ENCODE peak calls at places on chromosome 4, in seven cellular contexts. One of them, this sample, is unnamed.

GRCh38 chr4:184349283-184350039 is 124.9 kb downstream of the IRF2 start:
- DNase-seq in fibroblast of the aortic adventitia: no peak
- DNase-seq in MM.1S: peak; percentile 2
- DNase-seq in tibial artery: no peak
- DNase-seq in BJ: no peak
- DNase-seq in A549: no peak
- DNase-seq in right lobe of liver: peak; percentile 60
- DNase-seq in this sample: no peak

GRCh38 chr4:7351014-7351413 is 83.7 kb downstream of the PSAPL1 start:
- DNase-seq in fibroblast of the aortic adventitia: no peak
- DNase-seq in MM.1S: no peak
- DNase-seq in tibial artery: no peak
- DNase-seq in BJ: no peak
- DNase-seq in A549: no peak
- DNase-seq in right lobe of liver: peak; percentile 30
- DNase-seq in this sample: no peak

GRCh38 chr4:14926368-14926767 is 75.9 kb upstream of the CPEB2 start:
- DNase-seq in fibroblast of the aortic adventitia: no peak
- DNase-seq in MM.1S: no peak
- DNase-seq in tibial artery: no peak
- DNase-seq in BJ: no peak
- DNase-seq in A549: no peak
- DNase-seq in right lobe of liver: no peak
- DNase-seq in this sample: no peak

GRCh38 chr4:126899382-126899801 is 733.4 kb upstream of the INTU start:
- DNase-seq in fibroblast of the aortic adventitia: peak; percentile 84
- DNase-seq in MM.1S: no peak
- DNase-seq in tibial artery: no peak
- DNase-seq in BJ: peak; percentile 66
- DNase-seq in A549: peak; percentile 1
- DNase-seq in right lobe of liver: no peak
- DNase-seq in this sample: peak; percentile 81

GRCh38 chr4:122914292-122914904 is 8.0 kb downstream of the NUDT6 start:
- DNase-seq in fibroblast of the aortic adventitia: peak; percentile 79
- DNase-seq in MM.1S: peak; percentile 74
- DNase-seq in tibial artery: no peak
- DNase-seq in BJ: no peak
- DNase-seq in A549: peak; percentile 42
- DNase-seq in right lobe of liver: no peak
- DNase-seq in this sample: peak; percentile 75

GRCh38 chr4:103091601-103092223 is 7.9 kb downstream of the BDH2 start:
- DNase-seq in fibroblast of the aortic adventitia: peak; percentile 84
- DNase-seq in MM.1S: peak; percentile 87
- DNase-seq in tibial artery: no peak
- DNase-seq in BJ: no peak
- DNase-seq in A549: peak; percentile 66
- DNase-seq in right lobe of liver: no peak
- DNase-seq in this sample: peak; percentile 73

GRCh38 chr4:142083264-142083663 is 446.9 kb downstream of the IL15 start:
- DNase-seq in fibroblast of the aortic adventitia: no peak
- DNase-seq in MM.1S: no peak
- DNase-seq in tibial artery: no peak
- DNase-seq in BJ: no peak
- DNase-seq in A549: no peak
- DNase-seq in right lobe of liver: no peak
- DNase-seq in this sample: no peak

GRCh38 chr4:81052119-81053068 is 21.9 kb downstream of the BMP3 start:
- DNase-seq in fibroblast of the aortic adventitia: peak; percentile 78
- DNase-seq in MM.1S: peak; percentile 96
- DNase-seq in tibial artery: peak; percentile 40
- DNase-seq in BJ: no peak
- DNase-seq in A549: peak; percentile 45
- DNase-seq in right lobe of liver: no peak
- DNase-seq in this sample: peak; percentile 71

GRCh38 chr4:143390764-143391163 is 54.1 kb downstream of the GAB1 start:
- DNase-seq in fibroblast of the aortic adventitia: no peak
- DNase-seq in MM.1S: no peak
- DNase-seq in tibial artery: no peak
- DNase-seq in BJ: no peak
- DNase-seq in A549: no peak
- DNase-seq in right lobe of liver: no peak
- DNase-seq in this sample: no peak

GRCh38 chr4:48639816-48640215 is 140.3 kb downstream of the FRYL start:
- DNase-seq in fibroblast of the aortic adventitia: no peak
- DNase-seq in MM.1S: no peak
- DNase-seq in tibial artery: no peak
- DNase-seq in BJ: no peak
- DNase-seq in A549: no peak
- DNase-seq in right lobe of liver: no peak
- DNase-seq in this sample: peak; percentile 45

GRCh38 chr4:156677136-156677535 is 294.5 kb downstream of the PDGFC start:
- DNase-seq in fibroblast of the aortic adventitia: peak; percentile 40
- DNase-seq in MM.1S: peak; percentile 57
- DNase-seq in tibial artery: no peak
- DNase-seq in BJ: no peak
- DNase-seq in A549: peak; percentile 52
- DNase-seq in right lobe of liver: no peak
- DNase-seq in this sample: peak; percentile 60

GRCh38 chr4:7151668-7152227 is 40.6 kb upstream of the SORCS2 start:
- DNase-seq in fibroblast of the aortic adventitia: no peak
- DNase-seq in MM.1S: no peak
- DNase-seq in tibial artery: no peak
- DNase-seq in BJ: no peak
- DNase-seq in A549: no peak
- DNase-seq in right lobe of liver: no peak
- DNase-seq in this sample: no peak

GRCh38 chr4:180999217-180999616 is 1244.0 kb upstream of the TENM3 start:
- DNase-seq in fibroblast of the aortic adventitia: no peak
- DNase-seq in MM.1S: no peak
- DNase-seq in tibial artery: no peak
- DNase-seq in BJ: no peak
- DNase-seq in A549: no peak
- DNase-seq in right lobe of liver: no peak
- DNase-seq in this sample: peak; percentile 25

GRCh38 chr4:41160010-41160789 is 54.1 kb downstream of the APBB2 start:
- DNase-seq in fibroblast of the aortic adventitia: peak; percentile 91
- DNase-seq in MM.1S: no peak
- DNase-seq in tibial artery: no peak
- DNase-seq in BJ: peak; percentile 52
- DNase-seq in A549: peak; percentile 80
- DNase-seq in right lobe of liver: no peak
- DNase-seq in this sample: peak; percentile 97

GRCh38 chr4:2721586-2721985 is 34.5 kb downstream of the TNIP2 start:
- DNase-seq in fibroblast of the aortic adventitia: no peak
- DNase-seq in MM.1S: no peak
- DNase-seq in tibial artery: no peak
- DNase-seq in BJ: no peak
- DNase-seq in A549: no peak
- DNase-seq in right lobe of liver: no peak
- DNase-seq in this sample: no peak

GRCh38 chr4:45350438-45350837 is 624.1 kb upstream of the GNPDA2 start:
- DNase-seq in fibroblast of the aortic adventitia: peak; percentile 2
- DNase-seq in MM.1S: peak; percentile 39
- DNase-seq in tibial artery: no peak
- DNase-seq in BJ: no peak
- DNase-seq in A549: no peak
- DNase-seq in right lobe of liver: no peak
- DNase-seq in this sample: peak; percentile 48

GRCh38 chr4:119627267-119628190 is 1.1 kb downstream of the PDE5A start:
- DNase-seq in fibroblast of the aortic adventitia: peak; percentile 80
- DNase-seq in MM.1S: peak; percentile 80
- DNase-seq in tibial artery: peak; percentile 79
- DNase-seq in BJ: no peak
- DNase-seq in A549: peak; percentile 23
- DNase-seq in right lobe of liver: peak; percentile 67
- DNase-seq in this sample: peak; percentile 28

GRCh38 chr4:114041117-114041475 is 61.6 kb upstream of the ARSJ start:
- DNase-seq in fibroblast of the aortic adventitia: no peak
- DNase-seq in MM.1S: no peak
- DNase-seq in tibial artery: no peak
- DNase-seq in BJ: no peak
- DNase-seq in A549: no peak
- DNase-seq in right lobe of liver: no peak
- DNase-seq in this sample: no peak

GRCh38 chr4:71456841-71457240 is 118.0 kb downstream of the SLC4A4 start:
- DNase-seq in fibroblast of the aortic adventitia: peak; percentile 47
- DNase-seq in MM.1S: no peak
- DNase-seq in tibial artery: no peak
- DNase-seq in BJ: peak; percentile 66
- DNase-seq in A549: peak; percentile 67
- DNase-seq in right lobe of liver: no peak
- DNase-seq in this sample: peak; percentile 79

GRCh38 chr4:146511381-146511780 is 10.4 kb downstream of the SLC10A7 start:
- DNase-seq in fibroblast of the aortic adventitia: no peak
- DNase-seq in MM.1S: no peak
- DNase-seq in tibial artery: no peak
- DNase-seq in BJ: no peak
- DNase-seq in A549: no peak
- DNase-seq in right lobe of liver: no peak
- DNase-seq in this sample: no peak

GRCh38 chr4:146513548-146513947 is 8.2 kb downstream of the SLC10A7 start:
- DNase-seq in fibroblast of the aortic adventitia: no peak
- DNase-seq in MM.1S: no peak
- DNase-seq in tibial artery: no peak
- DNase-seq in BJ: no peak
- DNase-seq in A549: no peak
- DNase-seq in right lobe of liver: no peak
- DNase-seq in this sample: no peak

GRCh38 chr4:146508229-146508939 is 13.4 kb downstream of the SLC10A7 start:
- DNase-seq in fibroblast of the aortic adventitia: no peak
- DNase-seq in MM.1S: no peak
- DNase-seq in tibial artery: no peak
- DNase-seq in BJ: no peak
- DNase-seq in A549: no peak
- DNase-seq in right lobe of liver: no peak
- DNase-seq in this sample: no peak

GRCh38 chr4:146507607-146508006 is 14.1 kb downstream of the SLC10A7 start:
- DNase-seq in fibroblast of the aortic adventitia: no peak
- DNase-seq in MM.1S: no peak
- DNase-seq in tibial artery: no peak
- DNase-seq in BJ: no peak
- DNase-seq in A549: no peak
- DNase-seq in right lobe of liver: no peak
- DNase-seq in this sample: no peak

GRCh38 chr4:146510942-146511341 is 10.8 kb downstream of the SLC10A7 start:
- DNase-seq in fibroblast of the aortic adventitia: no peak
- DNase-seq in MM.1S: no peak
- DNase-seq in tibial artery: no peak
- DNase-seq in BJ: no peak
- DNase-seq in A549: no peak
- DNase-seq in right lobe of liver: no peak
- DNase-seq in this sample: no peak
- TF ChIP-seq CTCF in fibroblast of the aortic adventitia: peak; percentile 21
- TF ChIP-seq CTCF in MM.1S: no peak
- TF ChIP-seq CTCF in tibial artery: no peak
- TF ChIP-seq CTCF in BJ: no peak
- TF ChIP-seq CTCF in A549: no peak
- TF ChIP-seq CTCF in right lobe of liver: no peak
- TF ChIP-seq CTCF in this sample: no peak

DNA sequence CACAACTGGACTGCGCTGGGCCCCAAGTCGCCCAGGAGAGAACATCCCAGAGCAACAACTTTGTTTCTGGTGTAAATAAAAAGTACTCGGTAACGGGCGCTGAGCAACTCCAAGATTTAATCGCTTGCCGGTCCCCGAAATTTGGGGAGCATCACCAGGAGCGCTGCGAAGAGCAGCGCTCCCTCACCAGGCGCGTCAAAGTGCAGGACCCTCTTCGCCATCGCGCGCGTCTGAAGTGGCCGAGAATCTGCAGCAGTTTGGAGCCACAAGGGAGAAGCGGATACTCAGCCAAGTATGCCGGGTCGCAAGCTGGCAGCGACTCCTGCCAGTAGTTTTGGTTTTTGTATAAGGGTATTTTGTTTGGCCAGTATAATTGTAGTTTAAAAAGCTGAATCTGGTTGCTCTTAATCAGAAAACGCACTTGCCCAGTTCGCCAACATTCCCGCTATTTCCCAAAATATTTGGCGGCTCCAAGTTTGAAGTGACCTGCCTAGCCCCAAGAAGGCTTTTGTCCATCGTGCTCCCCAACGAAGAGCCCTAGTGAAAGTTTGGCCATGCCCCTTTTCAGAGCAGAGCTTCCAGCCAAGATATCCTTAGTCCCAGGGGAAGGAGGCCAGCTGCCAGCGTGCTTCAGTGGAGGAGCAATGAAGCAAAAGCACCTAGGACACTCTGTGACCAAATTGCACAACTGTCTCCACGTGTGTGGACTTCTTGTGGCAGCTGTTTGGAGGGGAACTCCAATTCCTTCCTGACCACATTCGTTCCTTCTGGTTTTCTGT is 557 bp upstream of the KDR start:
- DNase-seq in fibroblast of the aortic adventitia: peak; percentile 37
- DNase-seq in MM.1S: no peak
- DNase-seq in tibial artery: peak; percentile 38
- DNase-seq in BJ: no peak
- DNase-seq in A549: no peak
- DNase-seq in right lobe of liver: no peak
- DNase-seq in this sample: peak; percentile 3
- H3K4me3 ChIP-seq in fibroblast of the aortic adventitia: peak overlapping the region; percentile 80
- H3K4me3 ChIP-seq in MM.1S: peak overlapping the region; percentile 67
- H3K4me3 ChIP-seq in tibial artery: peak overlapping the region; percentile 66
- H3K4me3 ChIP-seq in BJ: peak overlapping the region; percentile 35
- H3K4me3 ChIP-seq in A549: peak overlapping the region; percentile 36
- H3K4me3 ChIP-seq in right lobe of liver: peak overlapping the region; percentile 37
- H3K4me3 ChIP-seq in this sample: peak overlapping the region; percentile 66

GRCh38 chr4:101600287-101600686 is 190.2 kb upstream of the BANK1 start:
- DNase-seq in fibroblast of the aortic adventitia: peak; percentile 60
- DNase-seq in MM.1S: no peak
- DNase-seq in tibial artery: no peak
- DNase-seq in BJ: no peak
- DNase-seq in A549: no peak
- DNase-seq in right lobe of liver: no peak
- DNase-seq in this sample: peak; percentile 8

GRCh38 chr4:101594588-101594987 is 195.9 kb upstream of the BANK1 start:
- DNase-seq in fibroblast of the aortic adventitia: no peak
- DNase-seq in MM.1S: no peak
- DNase-seq in tibial artery: no peak
- DNase-seq in BJ: no peak
- DNase-seq in A549: no peak
- DNase-seq in right lobe of liver: no peak
- DNase-seq in this sample: no peak

GRCh38 chr4:101599620-101600019 is 190.9 kb upstream of the BANK1 start:
- DNase-seq in fibroblast of the aortic adventitia: peak; percentile 81
- DNase-seq in MM.1S: no peak
- DNase-seq in tibial artery: no peak
- DNase-seq in BJ: no peak
- DNase-seq in A549: no peak
- DNase-seq in right lobe of liver: no peak
- DNase-seq in this sample: peak; percentile 67

GRCh38 chr4:101596786-101597185 is 193.7 kb upstream of the BANK1 start:
- DNase-seq in fibroblast of the aortic adventitia: no peak
- DNase-seq in MM.1S: peak; percentile 26
- DNase-seq in tibial artery: no peak
- DNase-seq in BJ: no peak
- DNase-seq in A549: no peak
- DNase-seq in right lobe of liver: no peak
- DNase-seq in this sample: no peak

GRCh38 chr4:101597204-101597603 is 193.3 kb upstream of the BANK1 start:
- DNase-seq in fibroblast of the aortic adventitia: no peak
- DNase-seq in MM.1S: peak; percentile 46
- DNase-seq in tibial artery: no peak
- DNase-seq in BJ: no peak
- DNase-seq in A549: no peak
- DNase-seq in right lobe of liver: no peak
- DNase-seq in this sample: peak; percentile 10
- TF ChIP-seq CTCF in fibroblast of the aortic adventitia: peak; percentile 10
- TF ChIP-seq CTCF in MM.1S: peak; percentile 48
- TF ChIP-seq CTCF in tibial artery: no peak
- TF ChIP-seq CTCF in BJ: no peak
- TF ChIP-seq CTCF in A549: no peak
- TF ChIP-seq CTCF in right lobe of liver: no peak
- TF ChIP-seq CTCF in this sample: peak; percentile 24

GRCh38 chr4:112297495-112297894 is 326 bp downstream of the ALPK1 start:
- DNase-seq in fibroblast of the aortic adventitia: no peak
- DNase-seq in MM.1S: no peak
- DNase-seq in tibial artery: no peak
- DNase-seq in BJ: no peak
- DNase-seq in A549: no peak
- DNase-seq in right lobe of liver: no peak
- DNase-seq in this sample: no peak
- H3K4me3 ChIP-seq in fibroblast of the aortic adventitia: peak overlapping the region; percentile 69
- H3K4me3 ChIP-seq in MM.1S: peak overlapping the region; percentile 60
- H3K4me3 ChIP-seq in tibial artery: peak overlapping the region; percentile 50
- H3K4me3 ChIP-seq in BJ: peak overlapping the region; percentile 49
- H3K4me3 ChIP-seq in A549: peak overlapping the region; percentile 63
- H3K4me3 ChIP-seq in right lobe of liver: peak overlapping the region; percentile 51
- H3K4me3 ChIP-seq in this sample: peak overlapping the region; percentile 57